ENCODE peak calls at places on chromosomes 5 and 9, in nine cellular contexts. One of them, this sample, is unnamed. For H3K4me1, the result is how much of the 10 kb centered on the place peaks cover.

GRCh38 chr5:177369050-177369912 is 11.6 kb downstream of the RGS14 start:
- DNase-seq in CD4-positive, alpha-beta memory T cell: no peak
- DNase-seq in PC-3: peak
- DNase-seq in left ventricle myocardium inferior: no peak
- DNase-seq in SJSA1: peak
- DNase-seq in lower lobe of right lung: no peak
- DNase-seq in effector memory CD4-positive, alpha-beta T cell: no peak
- DNase-seq in ovary: no peak
- DNase-seq in prostate gland: no peak
- DNase-seq in this sample: no peak

GRCh38 chr5:16411235-16411634 is 54.4 kb downstream of the ZNF622 start:
- DNase-seq in PC-3: no peak
- DNase-seq in ovary: no peak
- DNase-seq in left ventricle myocardium inferior: no peak
- DNase-seq in lower lobe of right lung: no peak
- DNase-seq in SJSA1: no peak
- DNase-seq in prostate gland: no peak
- DNase-seq in CD4-positive, alpha-beta memory T cell: no peak
- DNase-seq in effector memory CD4-positive, alpha-beta T cell: no peak
- DNase-seq in this sample: no peak

GRCh38 chr9:132032584-132032945 is 47.1 kb downstream of the MED27 start:
- DNase-seq in SJSA1: no peak
- DNase-seq in ovary: no peak
- DNase-seq in PC-3: no peak
- DNase-seq in left ventricle myocardium inferior: no peak
- DNase-seq in lower lobe of right lung: peak
- DNase-seq in prostate gland: no peak
- DNase-seq in effector memory CD4-positive, alpha-beta T cell: no peak
- DNase-seq in CD4-positive, alpha-beta memory T cell: no peak
- DNase-seq in this sample: no peak

GRCh38 chr5:107381189-107381856 is 289.4 kb downstream of the EFNA5 start:
- DNase-seq in SJSA1: peak
- DNase-seq in prostate gland: no peak
- DNase-seq in effector memory CD4-positive, alpha-beta T cell: no peak
- DNase-seq in PC-3: peak
- DNase-seq in lower lobe of right lung: no peak
- DNase-seq in CD4-positive, alpha-beta memory T cell: no peak
- DNase-seq in left ventricle myocardium inferior: no peak
- DNase-seq in ovary: no peak
- DNase-seq in this sample: no peak

GRCh38 chr9:93125331-93125894 is 8.6 kb downstream of the NINJ1 start:
- DNase-seq in prostate gland: no peak
- DNase-seq in effector memory CD4-positive, alpha-beta T cell: no peak
- DNase-seq in SJSA1: no peak
- DNase-seq in ovary: no peak
- DNase-seq in PC-3: no peak
- DNase-seq in lower lobe of right lung: peak
- DNase-seq in left ventricle myocardium inferior: no peak
- DNase-seq in CD4-positive, alpha-beta memory T cell: no peak
- DNase-seq in this sample: peak

GRCh38 chr5:54484219-54484894 is 28.9 kb downstream of the HSPB3 start:
- DNase-seq in CD4-positive, alpha-beta memory T cell: no peak
- DNase-seq in effector memory CD4-positive, alpha-beta T cell: no peak
- DNase-seq in left ventricle myocardium inferior: no peak
- DNase-seq in SJSA1: no peak
- DNase-seq in lower lobe of right lung: no peak
- DNase-seq in ovary: no peak
- DNase-seq in prostate gland: no peak
- DNase-seq in PC-3: no peak
- DNase-seq in this sample: no peak

GRCh38 chr9:131418143-131419028 is 24.5 kb downstream of the PRRC2B start:
- DNase-seq in lower lobe of right lung: peak
- DNase-seq in CD4-positive, alpha-beta memory T cell: no peak
- DNase-seq in left ventricle myocardium inferior: peak
- DNase-seq in PC-3: no peak
- DNase-seq in prostate gland: peak
- DNase-seq in effector memory CD4-positive, alpha-beta T cell: no peak
- DNase-seq in ovary: no peak
- DNase-seq in SJSA1: no peak
- DNase-seq in this sample: no peak

GRCh38 chr9:106075991-106076390 is 381.6 kb downstream of the TMEM38B start:
- DNase-seq in lower lobe of right lung: no peak
- DNase-seq in CD4-positive, alpha-beta memory T cell: no peak
- DNase-seq in left ventricle myocardium inferior: no peak
- DNase-seq in ovary: no peak
- DNase-seq in effector memory CD4-positive, alpha-beta T cell: no peak
- DNase-seq in SJSA1: peak
- DNase-seq in PC-3: peak
- DNase-seq in prostate gland: peak
- DNase-seq in this sample: no peak

GRCh38 chr5:52457808-52458207 is 329.9 kb upstream of the ITGA1 start:
- DNase-seq in lower lobe of right lung: no peak
- DNase-seq in effector memory CD4-positive, alpha-beta T cell: no peak
- DNase-seq in left ventricle myocardium inferior: no peak
- DNase-seq in PC-3: no peak
- DNase-seq in ovary: no peak
- DNase-seq in prostate gland: no peak
- DNase-seq in CD4-positive, alpha-beta memory T cell: no peak
- DNase-seq in SJSA1: no peak
- DNase-seq in this sample: no peak

GRCh38 chr9:77752566-77752965 is 104.4 kb upstream of the GNA14 start:
- DNase-seq in SJSA1: peak
- DNase-seq in effector memory CD4-positive, alpha-beta T cell: no peak
- DNase-seq in CD4-positive, alpha-beta memory T cell: no peak
- DNase-seq in ovary: no peak
- DNase-seq in PC-3: no peak
- DNase-seq in lower lobe of right lung: no peak
- DNase-seq in prostate gland: no peak
- DNase-seq in left ventricle myocardium inferior: no peak
- DNase-seq in this sample: no peak

GRCh38 chr9:106588601-106589000 is 274.4 kb upstream of the ZNF462 start:
- DNase-seq in lower lobe of right lung: no peak
- DNase-seq in CD4-positive, alpha-beta memory T cell: no peak
- DNase-seq in effector memory CD4-positive, alpha-beta T cell: no peak
- DNase-seq in ovary: no peak
- DNase-seq in PC-3: peak
- DNase-seq in SJSA1: peak
- DNase-seq in left ventricle myocardium inferior: no peak
- DNase-seq in prostate gland: no peak
- DNase-seq in this sample: no peak

GRCh38 chr9:121399883-121400607 is 30.0 kb upstream of the STOM start:
- DNase-seq in CD4-positive, alpha-beta memory T cell: peak
- DNase-seq in ovary: no peak
- DNase-seq in SJSA1: peak
- DNase-seq in lower lobe of right lung: no peak
- DNase-seq in left ventricle myocardium inferior: no peak
- DNase-seq in effector memory CD4-positive, alpha-beta T cell: no peak
- DNase-seq in PC-3: peak
- DNase-seq in prostate gland: peak
- DNase-seq in this sample: no peak

DNA sequence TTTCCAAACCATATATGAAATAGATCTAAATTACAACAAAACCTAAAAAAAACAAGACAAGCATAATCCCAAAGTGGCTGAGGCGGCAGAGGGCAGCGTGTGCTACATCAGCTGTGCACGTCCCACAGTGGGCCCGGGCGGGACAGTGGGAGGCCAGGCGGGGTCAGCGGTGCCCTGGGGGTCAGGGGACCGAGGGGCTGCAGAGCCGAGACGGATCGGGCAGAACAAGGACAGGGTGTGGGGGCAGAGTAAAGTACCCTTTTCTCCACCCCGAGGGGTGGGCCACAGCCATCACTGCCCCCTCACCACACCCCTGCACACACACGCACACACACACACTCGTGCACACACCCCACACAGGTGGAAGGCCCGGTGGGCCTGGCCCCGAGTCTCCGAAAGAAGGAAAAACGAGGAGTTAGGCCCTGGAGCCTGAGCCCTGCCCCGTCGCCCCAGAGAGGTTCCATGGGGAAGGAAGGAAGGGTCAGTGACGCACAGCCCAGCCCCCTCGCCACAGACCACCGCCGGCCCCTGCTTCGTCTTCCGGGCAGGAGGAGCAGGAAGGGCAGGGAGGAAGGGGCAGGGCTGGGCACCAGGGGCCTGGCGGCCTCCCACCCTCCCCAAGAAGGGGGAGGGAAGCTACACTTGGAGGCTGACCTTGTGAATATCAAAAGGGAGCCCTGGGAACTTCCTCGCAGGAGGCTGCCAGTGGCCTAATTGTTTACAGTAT is 49.6 kb upstream of the UBAC1 start:
- DNase-seq in effector memory CD4-positive, alpha-beta T cell: no peak
- DNase-seq in SJSA1: no peak
- DNase-seq in prostate gland: no peak
- DNase-seq in lower lobe of right lung: peak
- DNase-seq in left ventricle myocardium inferior: peak
- DNase-seq in ovary: no peak
- DNase-seq in CD4-positive, alpha-beta memory T cell: no peak
- DNase-seq in PC-3: no peak
- DNase-seq in this sample: no peak
- H3K4me1 ChIP-seq in effector memory CD4-positive, alpha-beta T cell: under half
- H3K4me1 ChIP-seq in SJSA1: under half
- H3K4me1 ChIP-seq in prostate gland: under half
- H3K4me1 ChIP-seq in lower lobe of right lung: half or more
- H3K4me1 ChIP-seq in left ventricle myocardium inferior: half or more
- H3K4me1 ChIP-seq in ovary: under half
- H3K4me1 ChIP-seq in CD4-positive, alpha-beta memory T cell: under half
- H3K4me1 ChIP-seq in PC-3: under half
- H3K4me1 ChIP-seq in this sample: under half

GRCh38 chr9:124348363-124348762 is 66.9 kb downstream of the PSMB7 start:
- DNase-seq in ovary: no peak
- DNase-seq in effector memory CD4-positive, alpha-beta T cell: no peak
- DNase-seq in PC-3: no peak
- DNase-seq in lower lobe of right lung: no peak
- DNase-seq in SJSA1: no peak
- DNase-seq in left ventricle myocardium inferior: no peak
- DNase-seq in CD4-positive, alpha-beta memory T cell: no peak
- DNase-seq in prostate gland: no peak
- DNase-seq in this sample: no peak

GRCh38 chr9:124349267-124349666 is 66.0 kb downstream of the PSMB7 start:
- DNase-seq in prostate gland: no peak
- DNase-seq in effector memory CD4-positive, alpha-beta T cell: no peak
- DNase-seq in ovary: no peak
- DNase-seq in PC-3: no peak
- DNase-seq in CD4-positive, alpha-beta memory T cell: no peak
- DNase-seq in lower lobe of right lung: peak
- DNase-seq in SJSA1: no peak
- DNase-seq in left ventricle myocardium inferior: no peak
- DNase-seq in this sample: no peak

GRCh38 chr9:124347968-124348358 is 67.3 kb downstream of the PSMB7 start:
- DNase-seq in lower lobe of right lung: peak
- DNase-seq in left ventricle myocardium inferior: peak
- DNase-seq in PC-3: no peak
- DNase-seq in ovary: no peak
- DNase-seq in CD4-positive, alpha-beta memory T cell: no peak
- DNase-seq in effector memory CD4-positive, alpha-beta T cell: no peak
- DNase-seq in SJSA1: no peak
- DNase-seq in prostate gland: no peak
- DNase-seq in this sample: no peak

GRCh38 chr9:124349675-124350484 is 65.4 kb downstream of the PSMB7 start:
- DNase-seq in ovary: no peak
- DNase-seq in effector memory CD4-positive, alpha-beta T cell: no peak
- DNase-seq in PC-3: no peak
- DNase-seq in left ventricle myocardium inferior: no peak
- DNase-seq in prostate gland: no peak
- DNase-seq in lower lobe of right lung: peak
- DNase-seq in SJSA1: no peak
- DNase-seq in CD4-positive, alpha-beta memory T cell: no peak
- DNase-seq in this sample: no peak

DNA sequence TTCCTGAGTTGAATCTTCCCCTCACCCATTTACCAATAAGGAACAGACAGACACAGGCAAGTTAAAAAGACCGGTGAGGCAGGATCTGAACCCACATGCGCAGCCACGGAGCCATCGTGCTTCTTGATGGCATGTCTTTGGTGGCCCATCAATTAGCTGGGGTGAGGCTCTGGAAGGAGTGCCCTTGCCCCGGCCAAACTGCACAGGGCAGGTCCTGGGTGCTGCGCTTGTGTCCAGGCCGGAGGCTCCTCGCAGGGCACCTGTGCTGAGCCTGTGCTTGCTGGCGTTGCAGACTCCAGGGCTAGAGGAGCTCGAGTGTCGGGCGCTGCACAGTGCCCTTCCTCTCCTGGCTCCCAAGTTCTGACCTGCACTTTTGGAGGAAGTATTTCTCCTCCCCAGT is 66.4 kb downstream of the PSMB7 start:
- DNase-seq in effector memory CD4-positive, alpha-beta T cell: no peak
- DNase-seq in PC-3: no peak
- DNase-seq in SJSA1: no peak
- DNase-seq in prostate gland: no peak
- DNase-seq in CD4-positive, alpha-beta memory T cell: no peak
- DNase-seq in left ventricle myocardium inferior: no peak
- DNase-seq in ovary: no peak
- DNase-seq in lower lobe of right lung: peak
- DNase-seq in this sample: no peak
- H3K27ac ChIP-seq in effector memory CD4-positive, alpha-beta T cell: no peak
- H3K27ac ChIP-seq in PC-3: no peak
- H3K27ac ChIP-seq in SJSA1: no peak
- H3K27ac ChIP-seq in prostate gland: no peak
- H3K27ac ChIP-seq in CD4-positive, alpha-beta memory T cell: no peak
- H3K27ac ChIP-seq in left ventricle myocardium inferior: no peak
- H3K27ac ChIP-seq in ovary: no peak
- H3K27ac ChIP-seq in lower lobe of right lung: no peak
- H3K27ac ChIP-seq in this sample: no peak

GRCh38 chr9:35736201-35736633 is 3.8 kb downstream of the CREB3 start:
- DNase-seq in lower lobe of right lung: peak
- DNase-seq in effector memory CD4-positive, alpha-beta T cell: peak
- DNase-seq in prostate gland: peak
- DNase-seq in CD4-positive, alpha-beta memory T cell: peak
- DNase-seq in SJSA1: peak
- DNase-seq in left ventricle myocardium inferior: peak
- DNase-seq in PC-3: peak
- DNase-seq in ovary: no peak
- DNase-seq in this sample: no peak
- H3K4me1 ChIP-seq in lower lobe of right lung: under half
- H3K4me1 ChIP-seq in effector memory CD4-positive, alpha-beta T cell: under half
- H3K4me1 ChIP-seq in prostate gland: under half
- H3K4me1 ChIP-seq in CD4-positive, alpha-beta memory T cell: under half
- H3K4me1 ChIP-seq in SJSA1: under half
- H3K4me1 ChIP-seq in left ventricle myocardium inferior: under half
- H3K4me1 ChIP-seq in PC-3: under half
- H3K4me1 ChIP-seq in ovary: under half
- H3K4me1 ChIP-seq in this sample: under half

DNA sequence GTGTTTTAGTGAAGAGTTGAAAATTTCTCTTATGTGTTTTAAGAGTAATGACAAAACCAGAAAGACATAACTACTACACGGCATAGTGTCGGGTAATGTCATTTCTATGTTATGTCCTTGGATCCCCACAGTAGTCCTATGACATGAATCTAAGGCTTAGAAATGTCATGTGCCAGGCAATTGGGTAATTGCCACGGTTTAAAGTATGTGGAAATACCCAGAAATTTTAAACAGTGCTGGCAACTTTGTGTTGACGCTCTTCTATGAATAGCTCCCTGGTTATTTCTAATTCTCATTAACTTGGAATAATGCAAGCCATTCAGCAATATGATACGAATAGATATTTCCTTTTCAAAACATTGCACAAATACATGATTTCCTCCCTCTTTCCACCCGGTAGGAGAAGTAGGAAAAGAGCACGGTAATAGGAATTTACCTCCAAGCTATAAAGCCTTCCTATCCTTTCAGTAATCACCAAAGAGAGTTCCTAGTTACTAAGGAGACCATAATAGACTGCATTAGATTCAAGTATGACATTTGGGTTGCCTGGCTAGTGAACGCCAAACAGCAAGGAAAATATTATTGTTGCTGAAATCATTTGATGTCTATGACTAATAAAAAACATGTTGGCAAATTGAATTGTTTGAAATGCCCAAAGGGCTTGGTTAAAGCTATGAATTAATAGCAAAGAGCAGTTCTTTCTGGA is 168.4 kb downstream of the CCDC192 start:
- DNase-seq in left ventricle myocardium inferior: no peak
- DNase-seq in SJSA1: no peak
- DNase-seq in CD4-positive, alpha-beta memory T cell: no peak
- DNase-seq in prostate gland: no peak
- DNase-seq in ovary: no peak
- DNase-seq in effector memory CD4-positive, alpha-beta T cell: no peak
- DNase-seq in lower lobe of right lung: no peak
- DNase-seq in PC-3: peak
- DNase-seq in this sample: no peak
- H3K27ac ChIP-seq in left ventricle myocardium inferior: peak
- H3K27ac ChIP-seq in SJSA1: no peak
- H3K27ac ChIP-seq in CD4-positive, alpha-beta memory T cell: no peak
- H3K27ac ChIP-seq in prostate gland: no peak
- H3K27ac ChIP-seq in ovary: no peak
- H3K27ac ChIP-seq in effector memory CD4-positive, alpha-beta T cell: no peak
- H3K27ac ChIP-seq in lower lobe of right lung: peak
- H3K27ac ChIP-seq in PC-3: no peak
- H3K27ac ChIP-seq in this sample: peak